ENCODE peak calls at places on chromosome 4, in ten cellular contexts. U, M, J, S, E, C, I, P, G and F are unnamed samples.

GRCh38 chr4:146132445-146132844 is 43.1 kb upstream of the LSM6 start:
- DNase-seq in U (no peak), M (no peak), J (no peak), S (no peak), E (no peak), C (no peak), I (peak; percentile 29), P (no peak), G (no peak), F (no peak)

GRCh38 chr4:94634266-94634665 is 123.5 kb upstream of the BMPR1B start:
- DNase-seq in U (no peak), M (no peak), J (peak; percentile 86), S (no peak), E (no peak), C (no peak), I (no peak), P (no peak), G (no peak), F (no peak)

GRCh38 chr4:2816401-2816954 is 23.6 kb downstream of the SH3BP2 start:
- DNase-seq in U (no peak), M (no peak), J (no peak), S (no peak), E (no peak), C (no peak), I (no peak), P (no peak), G (no peak), F (no peak)

GRCh38 chr4:174358823-174359222 is 75.1 kb downstream of the CEP44 start:
- DNase-seq in U (no peak), M (no peak), J (no peak), S (no peak), E (no peak), C (no peak), I (no peak), P (no peak), G (no peak), F (peak; percentile 3)

GRCh38 chr4:5971077-5971447 is 47.2 kb downstream of the C4orf50 start:
- DNase-seq in U (no peak), M (no peak), J (no peak), S (peak; percentile 43), E (no peak), C (no peak), I (no peak), P (no peak), G (peak; percentile 50), F (no peak)

GRCh38 chr4:26076000-26076587 is 162.1 kb downstream of the SMIM20 start:
- DNase-seq in U (no peak), M (no peak), J (no peak), S (no peak), E (no peak), C (no peak), I (no peak), P (no peak), G (no peak), F (no peak)

GRCh38 chr4:2761035-2761923 is 5.1 kb upstream of the TNIP2 start:
- DNase-seq in U (peak; percentile 87), M (no peak), J (no peak), S (no peak), E (no peak), C (no peak), I (no peak), P (peak; percentile 92), G (peak; percentile 78), F (no peak)

GRCh38 chr4:47101453-47101852 is 70.1 kb downstream of the GABRB1 start:
- DNase-seq in U (no peak), M (no peak), J (no peak), S (no peak), E (no peak), C (no peak), I (no peak), P (no peak), G (no peak), F (no peak)

GRCh38 chr4:147530723-147531122 is 49.8 kb downstream of the EDNRA start:
- DNase-seq in U (no peak), M (no peak), J (no peak), S (no peak), E (no peak), C (no peak), I (no peak), P (no peak), G (no peak), F (no peak)

GRCh38 chr4:141350122-141350904 is 129.6 kb downstream of the ZNF330 start:
- DNase-seq in U (peak; percentile 54), M (no peak), J (no peak), S (no peak), E (no peak), C (no peak), I (no peak), P (peak; percentile 80), G (peak; percentile 37), F (peak; percentile 80)

GRCh38 chr4:26576171-26576829 is 7.6 kb upstream of the TBC1D19 start:
- DNase-seq in U (no peak), M (no peak), J (no peak), S (peak; percentile 17), E (no peak), C (no peak), I (no peak), P (no peak), G (no peak), F (peak; percentile 38)

GRCh38 chr4:144654161-144654560 is 8.2 kb downstream of the HHIP start:
- DNase-seq in U (no peak), M (no peak), J (no peak), S (no peak), E (no peak), C (no peak), I (no peak), P (no peak), G (no peak), F (no peak)

GRCh38 chr4:115687356-115687755 is 573.9 kb upstream of the NDST4 start:
- DNase-seq in U (no peak), M (no peak), J (no peak), S (no peak), E (no peak), C (no peak), I (no peak), P (no peak), G (no peak), F (no peak)

GRCh38 chr4:56976283-56976877 is 1.0 kb downstream of the NOA1 start:
- DNase-seq in U (no peak), M (no peak), J (no peak), S (no peak), E (peak; percentile 7), C (peak; percentile 51), I (no peak), P (peak; percentile 50), G (peak; percentile 70), F (peak; percentile 3)

GRCh38 chr4:112751447-112751846 is 114.5 kb downstream of the LARP7 start:
- DNase-seq in U (no peak), M (no peak), J (no peak), S (peak; percentile 57), E (no peak), C (no peak), I (no peak), P (no peak), G (no peak), F (no peak)

GRCh38 chr4:188268081-188268908 is 129.1 kb downstream of the TRIML1 start:
- DNase-seq in U (no peak), M (no peak), J (no peak), S (no peak), E (no peak), C (no peak), I (no peak), P (no peak), G (no peak), F (no peak)

GRCh38 chr4:59091376-59092142 is 1981.4 kb upstream of the IGFBP7 start:
- DNase-seq in U (no peak), M (no peak), J (no peak), S (no peak), E (no peak), C (no peak), I (no peak), P (no peak), G (peak; percentile 45), F (no peak)

GRCh38 chr4:126375462-126376054 is 1060.8 kb downstream of the FAT4 start:
- DNase-seq in U (no peak), M (no peak), J (no peak), S (no peak), E (no peak), C (no peak), I (no peak), P (no peak), G (no peak), F (no peak)

GRCh38 chr4:61068745-61069144 is 131.4 kb upstream of the ADGRL3 start:
- DNase-seq in U (no peak), M (peak; percentile 30), J (peak; percentile 53), S (no peak), E (no peak), C (no peak), I (no peak), P (no peak), G (no peak), F (no peak)

DNA sequence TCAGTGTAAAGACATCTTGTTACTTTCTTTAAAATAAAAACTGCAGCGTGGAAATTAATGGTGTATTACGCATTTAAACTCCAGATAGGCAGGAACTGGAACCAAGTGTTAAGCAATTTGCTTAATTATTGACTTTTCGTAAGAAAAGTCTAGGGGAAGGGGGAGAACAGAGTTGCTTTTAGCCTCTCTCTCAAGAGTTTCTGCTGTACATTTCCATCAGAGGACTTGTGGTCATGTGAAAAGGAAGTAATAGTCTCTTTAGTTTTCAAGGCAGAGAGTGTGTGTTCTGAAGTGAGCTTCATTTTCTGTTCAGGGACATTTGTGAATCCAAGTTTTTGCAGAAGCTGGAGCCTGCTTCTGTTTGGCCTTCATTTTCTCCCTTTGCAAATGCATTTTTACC is 127.2 kb downstream of the UBE2K start:
- DNase-seq in U (no peak), M (no peak), J (no peak), S (no peak), E (no peak), C (no peak), I (no peak), P (no peak), G (no peak), F (no peak)
- H3K36me3 ChIP-seq in U (no peaks in the 10 kb centered on the region), M (no peaks in the 10 kb centered on the region), J (peaks cover 42% of the 10 kb centered on the region), S (peaks cover 9% of the 10 kb centered on the region), E (peaks cover 76% of the 10 kb centered on the region), C (peaks cover 2% of the 10 kb centered on the region), I (peaks cover 62% of the 10 kb centered on the region), P (peaks cover 24% of the 10 kb centered on the region), G (peaks cover 28% of the 10 kb centered on the region), F (peaks cover 22% of the 10 kb centered on the region)

GRCh38 chr4:85478576-85478975 is 3.6 kb downstream of the ARHGAP24 start:
- DNase-seq in U (no peak), M (no peak), J (no peak), S (no peak), E (no peak), C (no peak), I (no peak), P (no peak), G (no peak), F (no peak)
- H3K4me3 ChIP-seq in U (no peak overlapping the region), M (no peak overlapping the region), J (no peak overlapping the region), S (no peak overlapping the region), E (no peak overlapping the region), C (no peak overlapping the region), I (no peak overlapping the region), P (no peak overlapping the region), G (no peak overlapping the region), F (no peak overlapping the region)

GRCh38 chr4:63348735-63349673 is 1060.2 kb downstream of the TECRL start:
- DNase-seq in U (no peak), M (peak; percentile 19), J (no peak), S (no peak), E (no peak), C (peak; percentile 40), I (no peak), P (no peak), G (no peak), F (no peak)
- H3K9me3 ChIP-seq in U (peaks cover 40% of the 10 kb centered on the region), M (no peaks in the 10 kb centered on the region), J (no peaks in the 10 kb centered on the region), S (peaks cover 4% of the 10 kb centered on the region), E (peaks cover 17% of the 10 kb centered on the region), C (no peaks in the 10 kb centered on the region), I (peaks cover 19% of the 10 kb centered on the region), P (no peaks in the 10 kb centered on the region), G (peaks cover 3% of the 10 kb centered on the region), F (peaks cover 12% of the 10 kb centered on the region)

GRCh38 chr4:7765676-7766075 is 174.0 kb downstream of the AFAP1 start:
- DNase-seq in U (no peak), M (peak; percentile 23), J (no peak), S (no peak), E (no peak), C (peak; percentile 30), I (no peak), P (no peak), G (no peak), F (no peak)
- H3K36me3 ChIP-seq in U (no peaks in the 10 kb centered on the region), M (no peaks in the 10 kb centered on the region), J (no peaks in the 10 kb centered on the region), S (no peaks in the 10 kb centered on the region), E (no peaks in the 10 kb centered on the region), C (no peaks in the 10 kb centered on the region), I (peaks cover 87% of the 10 kb centered on the region), P (peaks cover 85% of the 10 kb centered on the region), G (peaks cover 44% of the 10 kb centered on the region), F (peaks cover 22% of the 10 kb centered on the region)